ENCODE peak calls at places on chromosome X, in six cellular contexts. R is H54, Q is ovary, M is GM12891, T is Peyer's patch, N is GM12878. V is an unnamed sample.

GRCh38 chrX:115362334-115363095 is 73.0 kb downstream of the LUZP4 start:
- DNase-seq in R (no peak), Q (no peak), M (no peak), T (no peak), N (no peak), V (no peak)

GRCh38 chrX:95318882-95319281 is 1365.8 kb upstream of the DIAPH2 start:
- DNase-seq in R (peak; percentile 4), Q (no peak), M (no peak), T (no peak), N (no peak), V (no peak)

GRCh38 chrX:152157042-152157441 is 18.7 kb upstream of the MAGEA10 start:
- DNase-seq in R (no peak), Q (no peak), M (no peak), T (no peak), N (no peak), V (no peak)

GRCh38 chrX:7904557-7904956 is 22.7 kb downstream of the PNPLA4 start:
- DNase-seq in R (no peak), Q (no peak), M (no peak), T (no peak), N (no peak), V (no peak)

GRCh38 chrX:146409528-146409927 is 400.0 kb upstream of the CXorf51B start:
- DNase-seq in R (no peak), Q (no peak), M (no peak), T (no peak), N (no peak), V (no peak)

GRCh38 chrX:11341274-11342256 is 48.4 kb downstream of the AMELX start:
- DNase-seq in R (no peak), Q (peak; percentile 64), M (no peak), T (peak; percentile 54), N (peak; percentile 17), V (peak; percentile 82)

GRCh38 chrX:110338850-110339373 is 19.7 kb upstream of the RTL9 start:
- DNase-seq in R (no peak), Q (no peak), M (no peak), T (no peak), N (no peak), V (no peak)

GRCh38 chrX:64190136-64190740 is 15.3 kb downstream of the AMER1 start:
- DNase-seq in R (no peak), Q (no peak), M (no peak), T (no peak), N (no peak), V (no peak)

GRCh38 chrX:1137531-1137930 is 74.9 kb downstream of the CRLF2 start:
- DNase-seq in R (no peak), Q (no peak), M (no peak), T (no peak), N (no peak), V (peak; percentile 14)

GRCh38 chrX:45517090-45517973 is 316.7 kb upstream of the DIPK2B start:
- DNase-seq in R (no peak), Q (no peak), M (no peak), T (no peak), N (no peak), V (no peak)

GRCh38 chrX:75957107-75957610 is 172.1 kb upstream of the MAGEE2 start:
- DNase-seq in R (no peak), Q (no peak), M (no peak), T (no peak), N (no peak), V (no peak)

GRCh38 chrX:23511783-23512182 is 155.5 kb upstream of the PRDX4 start:
- DNase-seq in R (no peak), Q (no peak), M (no peak), T (no peak), N (no peak), V (no peak)

GRCh38 chrX:153764786-153765137 is 713 bp downstream of the PLXNB3 start:
- DNase-seq in R (no peak), Q (no peak), M (no peak), T (no peak), N (no peak), V (peak; percentile 74)

GRCh38 chrX:65407157-65407626 is 127.4 kb downstream of the LAS1L start:
- DNase-seq in R (no peak), Q (no peak), M (no peak), T (no peak), N (no peak), V (no peak)

GRCh38 chrX:109638158-109638557 is 13.2 kb upstream of the KCNE5 start:
- DNase-seq in R (no peak), Q (no peak), M (no peak), T (no peak), N (no peak), V (no peak)

GRCh38 chrX:9438950-9439494 is 25.8 kb upstream of the TBL1X start:
- DNase-seq in R (no peak), Q (no peak), M (no peak), T (no peak), N (no peak), V (no peak)

GRCh38 chrX:131617182-131617581 is 73.3 kb downstream of the OR13H1 start:
- DNase-seq in R (no peak), Q (no peak), M (no peak), T (no peak), N (no peak), V (no peak)

GRCh38 chrX:20309796-20310195 is 43.1 kb upstream of the RPS6KA3 start:
- DNase-seq in R (no peak), Q (no peak), M (no peak), T (no peak), N (no peak), V (no peak)

GRCh38 chrX:43585922-43586321 is 70.2 kb upstream of the MAOA start:
- DNase-seq in R (no peak), Q (no peak), M (no peak), T (no peak), N (no peak), V (no peak)

GRCh38 chrX:20951016-20951795 is 423.0 kb upstream of the CNKSR2 start:
- DNase-seq in R (no peak), Q (no peak), M (no peak), T (no peak), N (no peak), V (no peak)

GRCh38 chrX:118231464-118231863 is 114.4 kb upstream of the WDR44 start:
- DNase-seq in R (no peak), Q (no peak), M (no peak), T (no peak), N (no peak), V (no peak)

GRCh38 chrX:19545651-19546050 is 30.3 kb upstream of the MAP3K15 start:
- DNase-seq in R (no peak), Q (no peak), M (no peak), T (no peak), N (no peak), V (no peak)

GRCh38 chrX:285076-285677 is 4.0 kb downstream of the PLCXD1 start:
- DNase-seq in R (no peak), Q (no peak), M (no peak), T (no peak), N (no peak), V (no peak)

GRCh38 chrX:142068365-142068764 is 136.7 kb downstream of the MAGEC2 start:
- DNase-seq in R (no peak), Q (no peak), M (no peak), T (no peak), N (no peak), V (no peak)

GRCh38 chrX:48584698-48585097 is 10.4 kb downstream of the RBM3 start:
- DNase-seq in R (no peak), Q (no peak), M (no peak), T (no peak), N (no peak), V (no peak)

GRCh38 chrX:30302957-30303356 is 6.2 kb downstream of the NR0B1 start:
- DNase-seq in R (no peak), Q (no peak), M (no peak), T (no peak), N (no peak), V (no peak)

GRCh38 chrX:40154853-40155616 is 57.3 kb upstream of the BCOR start:
- DNase-seq in R (no peak), Q (peak; percentile 83), M (no peak), T (no peak), N (no peak), V (peak; percentile 88)
- TF ChIP-seq POLR2A in R (no peak), Q (peak; percentile 50), M (no peak), T (no peak), N (no peak), V (no peak)

GRCh38 chrX:49725923-49726904 is 30.4 kb upstream of the PAGE1 start:
- DNase-seq in R (no peak), Q (no peak), M (no peak), T (no peak), N (no peak), V (no peak)

GRCh38 chrX:49727847-49728246 is 32.1 kb upstream of the PAGE1 start:
- DNase-seq in R (no peak), Q (no peak), M (no peak), T (no peak), N (no peak), V (no peak)

GRCh38 chrX:49726966-49727365 is 31.2 kb upstream of the PAGE1 start:
- DNase-seq in R (no peak), Q (no peak), M (no peak), T (no peak), N (no peak), V (no peak)

GRCh38 chrX:49725401-49725800 is 29.6 kb upstream of the PAGE1 start:
- DNase-seq in R (no peak), Q (no peak), M (no peak), T (no peak), N (no peak), V (no peak)
- TF ChIP-seq POLR2A in R (no peak), Q (no peak), M (no peak), T (no peak), N (no peak), V (no peak)

DNA sequence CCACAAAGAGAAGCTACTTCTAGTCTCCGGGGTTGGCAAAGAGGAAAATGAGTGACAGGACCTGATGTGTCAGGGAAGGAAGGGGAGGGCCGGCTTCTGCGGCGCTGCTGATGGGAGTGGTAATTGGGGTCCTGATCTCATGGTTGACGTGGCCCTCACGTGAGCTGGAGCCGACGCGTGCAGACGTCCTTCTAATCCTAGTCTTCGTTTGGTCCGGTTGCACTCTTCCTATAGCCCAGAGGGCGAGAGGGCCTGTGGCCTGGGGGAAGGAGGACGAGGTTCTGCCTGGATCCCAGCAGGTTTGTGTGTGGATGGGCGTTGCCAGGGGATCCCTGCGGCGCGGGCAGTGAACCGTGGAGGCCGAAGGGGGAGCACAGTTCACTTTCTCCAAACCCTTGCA is at the start of gene ARMCX1:
- DNase-seq in R (peak; percentile 44), Q (peak; percentile 72), M (peak; percentile 37), T (no peak), N (no peak), V (peak; percentile 90)
- TF ChIP-seq POLR2A in R (peak; percentile 57), Q (peak; percentile 53), M (no peak), T (no peak), N (no peak), V (peak; percentile 61)

DNA sequence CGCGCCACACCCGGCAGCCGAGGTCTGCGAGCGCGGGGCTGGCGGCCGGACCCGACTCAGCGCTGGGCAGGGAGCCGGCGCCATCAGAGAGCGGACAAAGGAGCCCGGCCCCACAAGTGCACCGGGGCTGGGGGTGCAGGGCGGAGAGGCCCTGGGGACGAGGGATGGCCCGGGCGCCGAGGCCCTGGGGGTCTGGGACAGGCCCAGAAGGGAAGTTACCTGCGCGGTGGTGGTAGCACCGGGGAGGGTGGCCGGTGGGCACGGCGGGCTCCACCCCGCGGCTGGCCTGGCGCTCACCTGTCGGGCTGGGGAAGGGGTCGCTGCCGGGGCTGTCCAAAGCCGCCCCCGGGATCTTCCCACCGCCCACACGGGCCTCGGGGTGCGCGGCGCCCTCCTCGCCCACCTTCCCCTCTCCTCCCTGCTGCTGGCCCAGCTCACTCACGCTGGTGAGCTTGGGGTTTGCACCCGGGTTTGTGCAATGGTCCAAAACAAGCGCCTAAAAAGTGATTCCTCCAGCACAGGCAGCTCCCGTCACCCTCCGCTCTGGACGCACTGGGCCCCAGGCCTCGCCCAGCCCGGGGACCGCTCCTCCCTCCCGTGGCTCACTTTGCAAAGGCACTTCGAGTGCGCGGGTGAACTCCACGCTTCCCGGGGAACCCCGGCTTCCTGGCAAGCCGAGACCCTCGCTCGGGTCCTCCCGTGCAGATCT is at the start of gene CTPS2:
- DNase-seq in R (peak; percentile 48), Q (peak; percentile 65), M (peak; percentile 45), T (peak; percentile 50), N (no peak), V (peak; percentile 85)
- TF ChIP-seq POLR2A in R (peak; percentile 43), Q (no peak), M (peak; percentile 44), T (peak; percentile 24), N (peak; percentile 82), V (peak; percentile 21)

V was measured in sigmoid colon.